ENCODE peak calls at places on chromosomes 3 and 15, in seven cellular contexts. O is EH; C is activated CD8-positive, alpha-beta memory T cell treated with anti-CD3 and anti-CD28 coated beads, Interleukin-2, amount 50 U/mL, for 48 hours; Y is HFFc6; S is heart right ventricle; F is A172; K is stimulated activated naive B cell treated with anti-CD40 and anti-IgM and Interleukin-4, amounts not matched to agents 10 μg/mL and 1 μg/mL and 100 μg/mL, for 72 hours. Z is an unnamed sample.

GRCh38 chr3:55198554-55198953 is 270.7 kb upstream of the LRTM1 start:
- DNase-seq in O (peak; percentile 98), C (no peak), Y (peak; percentile 96), S (no peak), F (peak; percentile 90), K (no peak), Z (peak; percentile 23)

GRCh38 chr15:84653910-84654688 is at the start of gene WDR73:
- DNase-seq in O (peak; percentile 94), C (peak; percentile 99), Y (peak; percentile 93), S (peak; percentile 98), F (peak; percentile 83), K (peak; percentile 95), Z (peak; percentile 90)

GRCh38 chr15:93031103-93031464 is 57.9 kb downstream of the RGMA start:
- DNase-seq in O (no peak), C (no peak), Y (no peak), S (no peak), F (no peak), K (no peak), Z (no peak)

GRCh38 chr3:48661501-48662139 is 1.1 kb downstream of the CELSR3 start:
- DNase-seq in O (peak; percentile 55), C (peak; percentile 96), Y (peak; percentile 9), S (peak; percentile 46), F (no peak), K (peak; percentile 50), Z (no peak)

GRCh38 chr15:68820205-68820588 is 498 bp downstream of the ANP32A start:
- DNase-seq in O (peak; percentile 42), C (peak; percentile 82), Y (no peak), S (peak; percentile 48), F (no peak), K (peak; percentile 64), Z (peak; percentile 40)

GRCh38 chr3:122947621-122948202 is 79.9 kb downstream of the SEMA5B start:
- DNase-seq in O (peak; percentile 38), C (no peak), Y (no peak), S (no peak), F (no peak), K (no peak), Z (no peak)

GRCh38 chr3:38579551-38580449 is 69.7 kb downstream of the SCN5A start:
- DNase-seq in O (peak; percentile 3), C (peak; percentile 35), Y (no peak), S (peak; percentile 53), F (peak; percentile 26), K (peak; percentile 38), Z (no peak)

GRCh38 chr3:156605686-156606605 is 51.0 kb upstream of the SSR3 start:
- DNase-seq in O (peak; percentile 87), C (no peak), Y (peak; percentile 83), S (peak; percentile 42), F (peak; percentile 89), K (no peak), Z (peak; percentile 85)

GRCh38 chr15:62125763-62126162 is 39.3 kb downstream of the C2CD4B start:
- DNase-seq in O (peak; percentile 54), C (no peak), Y (peak; percentile 50), S (peak; percentile 38), F (peak; percentile 47), K (no peak), Z (peak; percentile 69)

GRCh38 chr15:30990036-30990435 is 1.4 kb downstream of the MTMR10 start:
- DNase-seq in O (peak; percentile 24), C (no peak), Y (no peak), S (no peak), F (no peak), K (no peak), Z (no peak)

GRCh38 chr3:135106445-135106844 is 311.4 kb downstream of the EPHB1 start:
- DNase-seq in O (peak; percentile 50), C (no peak), Y (no peak), S (peak; percentile 11), F (no peak), K (no peak), Z (no peak)

GRCh38 chr3:8660781-8661180 is 16.2 kb upstream of the SSUH2 start:
- DNase-seq in O (peak; percentile 32), C (no peak), Y (no peak), S (no peak), F (no peak), K (no peak), Z (no peak)

GRCh38 chr15:91632176-91632575 is 221.3 kb upstream of the SLCO3A1 start:
- DNase-seq in O (no peak), C (no peak), Y (no peak), S (no peak), F (no peak), K (no peak), Z (no peak)

GRCh38 chr3:76943058-76943457 is 96.8 kb upstream of the ROBO2 start:
- DNase-seq in O (no peak), C (no peak), Y (no peak), S (no peak), F (no peak), K (no peak), Z (no peak)

GRCh38 chr3:49781415-49782199 is 4.7 kb downstream of the IP6K1 start:
- DNase-seq in O (no peak), C (no peak), Y (no peak), S (no peak), F (no peak), K (no peak), Z (no peak)

GRCh38 chr3:161489390-161489789 is 7.2 kb upstream of the OTOL1 start:
- DNase-seq in O (no peak), C (no peak), Y (no peak), S (no peak), F (no peak), K (no peak), Z (no peak)

GRCh38 chr15:51240066-51240465 is 98.3 kb downstream of the CYP19A1 start:
- DNase-seq in O (no peak), C (no peak), Y (no peak), S (no peak), F (no peak), K (no peak), Z (peak; percentile 24)

GRCh38 chr3:184599143-184599542 is 37.6 kb downstream of the EPHB3 start:
- DNase-seq in O (no peak), C (no peak), Y (no peak), S (no peak), F (no peak), K (no peak), Z (no peak)

GRCh38 chr3:171286580-171287249 is 173.5 kb downstream of the TNIK start:
- DNase-seq in O (no peak), C (no peak), Y (no peak), S (no peak), F (no peak), K (no peak), Z (no peak)

GRCh38 chr3:134294302-134294925 is 43.8 kb upstream of the RYK start:
- DNase-seq in O (no peak), C (no peak), Y (no peak), S (no peak), F (no peak), K (peak; percentile 66), Z (no peak)

GRCh38 chr15:94259121-94259776 is 27.9 kb downstream of the MCTP2 start:
- DNase-seq in O (no peak), C (no peak), Y (no peak), S (no peak), F (no peak), K (no peak), Z (no peak)

GRCh38 chr3:71578045-71578730 is 5.3 kb downstream of the FOXP1 start:
- DNase-seq in O (peak; percentile 47), C (no peak), Y (no peak), S (no peak), F (no peak), K (no peak), Z (no peak)

GRCh38 chr3:17965331-17965730 is 222.9 kb upstream of the TBC1D5 start:
- DNase-seq in O (no peak), C (no peak), Y (no peak), S (no peak), F (no peak), K (no peak), Z (no peak)

GRCh38 chr15:25329685-25330084 is 109.1 kb downstream of the UBE3A start:
- DNase-seq in O (no peak), C (no peak), Y (no peak), S (no peak), F (no peak), K (no peak), Z (no peak)

GRCh38 chr15:78325092-78325843 is 14.9 kb upstream of the CRABP1 start:
- DNase-seq in O (peak; percentile 34), C (no peak), Y (peak; percentile 10), S (peak; percentile 21), F (peak; percentile 29), K (no peak), Z (peak; percentile 47)

GRCh38 chr3:129601713-129602112 is 4.8 kb downstream of the PLXND1 start:
- DNase-seq in O (no peak), C (no peak), Y (no peak), S (no peak), F (no peak), K (no peak), Z (no peak)

GRCh38 chr15:44317423-44317822 is 28.9 kb downstream of the GOLM2 start:
- DNase-seq in O (no peak), C (no peak), Y (no peak), S (no peak), F (no peak), K (no peak), Z (no peak)

GRCh38 chr15:77503240-77503639 is 82.6 kb downstream of the HMG20A start:
- DNase-seq in O (no peak), C (no peak), Y (no peak), S (no peak), F (no peak), K (no peak), Z (no peak)

GRCh38 chr15:67179411-67179995 is 75.0 kb downstream of the AAGAB start:
- DNase-seq in O (no peak), C (no peak), Y (no peak), S (no peak), F (no peak), K (no peak), Z (no peak)

GRCh38 chr15:64651573-64652260 is 123.7 kb downstream of the RBPMS2 start:
- DNase-seq in O (no peak), C (no peak), Y (peak; percentile 4), S (no peak), F (no peak), K (peak; percentile 26), Z (peak; percentile 17)

GRCh38 chr15:70033529-70034140 is 64.1 kb downstream of the TLE3 start:
- DNase-seq in O (peak; percentile 77), C (no peak), Y (peak; percentile 33), S (no peak), F (peak; percentile 38), K (no peak), Z (no peak)

GRCh38 chr3:72100062-72100511 is 315.1 kb upstream of the PROK2 start:
- DNase-seq in O (no peak), C (no peak), Y (no peak), S (no peak), F (no peak), K (no peak), Z (no peak)

GRCh38 chr3:159882784-159883779 is 105.6 kb upstream of the IL12A start:
- DNase-seq in O (peak; percentile 87), C (no peak), Y (peak; percentile 76), S (no peak), F (peak; percentile 63), K (no peak), Z (peak; percentile 92)

GRCh38 chr3:172138792-172139507 is 99.6 kb downstream of the FNDC3B start:
- DNase-seq in O (peak; percentile 66), C (no peak), Y (no peak), S (peak; percentile 68), F (peak; percentile 66), K (no peak), Z (peak; percentile 48)

GRCh38 chr15:34366271-34367043 is 539 bp downstream of the LPCAT4 start:
- DNase-seq in O (peak; percentile 67), C (peak; percentile 79), Y (no peak), S (peak; percentile 75), F (peak; percentile 51), K (no peak), Z (peak; percentile 72)

GRCh38 chr3:27590437-27591320 is 106.5 kb upstream of the SLC4A7 start:
- DNase-seq in O (peak; percentile 64), C (no peak), Y (peak; percentile 32), S (peak; percentile 21), F (peak; percentile 88), K (peak; percentile 8), Z (peak; percentile 20)

GRCh38 chr3:103127737-103128136 is 692.9 kb downstream of the ZPLD1 start:
- DNase-seq in O (no peak), C (no peak), Y (no peak), S (no peak), F (no peak), K (no peak), Z (peak; percentile 53)

GRCh38 chr3:45095916-45096526 is 50.2 kb downstream of the CDCP1 start:
- DNase-seq in O (peak; percentile 54), C (no peak), Y (no peak), S (no peak), F (peak; percentile 22), K (no peak), Z (no peak)